ENCODE peak calls at places on chromosome X, in six cellular contexts. C is GF-D8; O is activated gamma-delta T cell treated with anti-CD3 and anti-CD28 coated beads, Interleukin-2, amount 50 U/mL, for 16 hours; U is AG08396; J is progenitor cell of endocrine pancreas; H is GM13976. M is an unnamed sample.

GRCh38 chrX:150084474-150085229 is 146.4 kb upstream of the EOLA2 start:
- DNase-seq in C (no peak), O (no peak), U (peak; percentile 15), J (no peak), H (no peak), M (no peak)

GRCh38 chrX:83169683-83170082 is 338.4 kb upstream of the POU3F4 start:
- DNase-seq in C (no peak), O (no peak), U (no peak), J (no peak), H (no peak), M (no peak)

GRCh38 chrX:64894454-64895038 is 81.7 kb downstream of the ZC4H2 start:
- DNase-seq in C (no peak), O (no peak), U (peak; percentile 10), J (peak; percentile 14), H (peak; percentile 39), M (peak; percentile 13)

GRCh38 chrX:39762266-39762841 is 335.4 kb downstream of the BCOR start:
- DNase-seq in C (no peak), O (no peak), U (no peak), J (no peak), H (no peak), M (no peak)

GRCh38 chrX:134725103-134725690 is 66.9 kb upstream of the PLAC1 start:
- DNase-seq in C (no peak), O (no peak), U (no peak), J (no peak), H (no peak), M (no peak)

GRCh38 chrX:142998447-142999208 is 27.1 kb upstream of the SPANXN4 start:
- DNase-seq in C (no peak), O (no peak), U (no peak), J (no peak), H (no peak), M (no peak)

GRCh38 chrX:103309860-103310591 is 764 bp downstream of the BEX2 start:
- DNase-seq in C (no peak), O (no peak), U (no peak), J (no peak), H (no peak), M (peak; percentile 2)

GRCh38 chrX:112235547-112235946 is 153.0 kb upstream of the TRPC5 start:
- DNase-seq in C (no peak), O (no peak), U (no peak), J (no peak), H (no peak), M (no peak)

GRCh38 chrX:46485897-46486296 is 59.3 kb downstream of the ZNF674 start:
- DNase-seq in C (no peak), O (no peak), U (no peak), J (no peak), H (no peak), M (no peak)